ENCODE peak calls at places on chromosomes 13 and 19, in ten cellular contexts. One of them, this sample, is unnamed.

GRCh38 chr13:27481766-27482165 is 31.4 kb upstream of the MTIF3 start:
- DNase-seq in AG20443: peak
- DNase-seq in WTC11: peak
- DNase-seq in neural progenitor cell: peak
- DNase-seq in iPS-NIHi11: peak
- DNase-seq in ascending aorta: no peak
- DNase-seq in activated CD4-positive, alpha-beta T cell treated with anti-CD3 and anti-CD28 coated beads, Interleukin-2, amount 10 ng/mL, durations not matched to agents 7 days and 5 days: peak
- DNase-seq in amygdala: no peak
- DNase-seq in right cardiac atrium: peak
- DNase-seq in fibroblast of mammary gland: peak
- DNase-seq in this sample: peak

GRCh38 chr19:35139618-35139943 is 957 bp downstream of the FXYD1 start:
- DNase-seq in AG20443: no peak
- DNase-seq in WTC11: no peak
- DNase-seq in neural progenitor cell: no peak
- DNase-seq in iPS-NIHi11: no peak
- DNase-seq in ascending aorta: no peak
- DNase-seq in activated CD4-positive, alpha-beta T cell treated with anti-CD3 and anti-CD28 coated beads, Interleukin-2, amount 10 ng/mL, durations not matched to agents 7 days and 5 days: no peak
- DNase-seq in amygdala: no peak
- DNase-seq in right cardiac atrium: no peak
- DNase-seq in fibroblast of mammary gland: no peak
- DNase-seq in this sample: no peak

GRCh38 chr19:18278521-18279265 is 2.7 kb downstream of the JUND start:
- DNase-seq in AG20443: no peak
- DNase-seq in WTC11: no peak
- DNase-seq in neural progenitor cell: no peak
- DNase-seq in iPS-NIHi11: no peak
- DNase-seq in ascending aorta: no peak
- DNase-seq in activated CD4-positive, alpha-beta T cell treated with anti-CD3 and anti-CD28 coated beads, Interleukin-2, amount 10 ng/mL, durations not matched to agents 7 days and 5 days: peak
- DNase-seq in amygdala: no peak
- DNase-seq in right cardiac atrium: peak
- DNase-seq in fibroblast of mammary gland: no peak
- DNase-seq in this sample: peak

GRCh38 chr19:38506723-38507550 is 73.4 kb downstream of the RYR1 start:
- DNase-seq in AG20443: peak
- DNase-seq in WTC11: peak
- DNase-seq in neural progenitor cell: peak
- DNase-seq in iPS-NIHi11: peak
- DNase-seq in ascending aorta: peak
- DNase-seq in activated CD4-positive, alpha-beta T cell treated with anti-CD3 and anti-CD28 coated beads, Interleukin-2, amount 10 ng/mL, durations not matched to agents 7 days and 5 days: peak
- DNase-seq in amygdala: no peak
- DNase-seq in right cardiac atrium: peak
- DNase-seq in fibroblast of mammary gland: peak
- DNase-seq in this sample: peak

GRCh38 chr19:28140201-28140600 is 1072.8 kb downstream of the UQCRFS1 start:
- DNase-seq in AG20443: no peak
- DNase-seq in WTC11: no peak
- DNase-seq in neural progenitor cell: no peak
- DNase-seq in iPS-NIHi11: peak
- DNase-seq in ascending aorta: no peak
- DNase-seq in activated CD4-positive, alpha-beta T cell treated with anti-CD3 and anti-CD28 coated beads, Interleukin-2, amount 10 ng/mL, durations not matched to agents 7 days and 5 days: no peak
- DNase-seq in amygdala: no peak
- DNase-seq in right cardiac atrium: no peak
- DNase-seq in fibroblast of mammary gland: no peak
- DNase-seq in this sample: no peak

GRCh38 chr13:62512194-62513141 is 1096.8 kb upstream of the PCDH20 start:
- DNase-seq in AG20443: peak
- DNase-seq in WTC11: peak
- DNase-seq in neural progenitor cell: peak
- DNase-seq in iPS-NIHi11: peak
- DNase-seq in ascending aorta: no peak
- DNase-seq in activated CD4-positive, alpha-beta T cell treated with anti-CD3 and anti-CD28 coated beads, Interleukin-2, amount 10 ng/mL, durations not matched to agents 7 days and 5 days: peak
- DNase-seq in amygdala: peak
- DNase-seq in right cardiac atrium: peak
- DNase-seq in fibroblast of mammary gland: peak
- DNase-seq in this sample: peak

GRCh38 chr13:87893186-87893585 is 222.0 kb downstream of the SLITRK5 start:
- DNase-seq in AG20443: no peak
- DNase-seq in WTC11: no peak
- DNase-seq in neural progenitor cell: no peak
- DNase-seq in iPS-NIHi11: no peak
- DNase-seq in ascending aorta: no peak
- DNase-seq in activated CD4-positive, alpha-beta T cell treated with anti-CD3 and anti-CD28 coated beads, Interleukin-2, amount 10 ng/mL, durations not matched to agents 7 days and 5 days: no peak
- DNase-seq in amygdala: no peak
- DNase-seq in right cardiac atrium: no peak
- DNase-seq in fibroblast of mammary gland: no peak
- DNase-seq in this sample: no peak

GRCh38 chr13:50149932-50150331 is 134.7 kb downstream of the KCNRG start:
- DNase-seq in AG20443: no peak
- DNase-seq in WTC11: no peak
- DNase-seq in neural progenitor cell: no peak
- DNase-seq in iPS-NIHi11: no peak
- DNase-seq in ascending aorta: no peak
- DNase-seq in activated CD4-positive, alpha-beta T cell treated with anti-CD3 and anti-CD28 coated beads, Interleukin-2, amount 10 ng/mL, durations not matched to agents 7 days and 5 days: no peak
- DNase-seq in amygdala: no peak
- DNase-seq in right cardiac atrium: peak
- DNase-seq in fibroblast of mammary gland: no peak
- DNase-seq in this sample: no peak

GRCh38 chr19:40224342-40225148 is 1.9 kb downstream of the CCNP start:
- DNase-seq in AG20443: no peak
- DNase-seq in WTC11: no peak
- DNase-seq in neural progenitor cell: no peak
- DNase-seq in iPS-NIHi11: no peak
- DNase-seq in ascending aorta: no peak
- DNase-seq in activated CD4-positive, alpha-beta T cell treated with anti-CD3 and anti-CD28 coated beads, Interleukin-2, amount 10 ng/mL, durations not matched to agents 7 days and 5 days: no peak
- DNase-seq in amygdala: no peak
- DNase-seq in right cardiac atrium: no peak
- DNase-seq in fibroblast of mammary gland: no peak
- DNase-seq in this sample: no peak

GRCh38 chr13:111559612-111560423 is 239.4 kb downstream of the TEX29 start:
- DNase-seq in AG20443: no peak
- DNase-seq in WTC11: no peak
- DNase-seq in neural progenitor cell: no peak
- DNase-seq in iPS-NIHi11: no peak
- DNase-seq in ascending aorta: no peak
- DNase-seq in activated CD4-positive, alpha-beta T cell treated with anti-CD3 and anti-CD28 coated beads, Interleukin-2, amount 10 ng/mL, durations not matched to agents 7 days and 5 days: no peak
- DNase-seq in amygdala: no peak
- DNase-seq in right cardiac atrium: no peak
- DNase-seq in fibroblast of mammary gland: no peak
- DNase-seq in this sample: no peak

GRCh38 chr13:77784531-77784930 is 87.0 kb downstream of the SLAIN1 start:
- DNase-seq in AG20443: no peak
- DNase-seq in WTC11: no peak
- DNase-seq in neural progenitor cell: peak
- DNase-seq in iPS-NIHi11: peak
- DNase-seq in ascending aorta: no peak
- DNase-seq in activated CD4-positive, alpha-beta T cell treated with anti-CD3 and anti-CD28 coated beads, Interleukin-2, amount 10 ng/mL, durations not matched to agents 7 days and 5 days: no peak
- DNase-seq in amygdala: no peak
- DNase-seq in right cardiac atrium: no peak
- DNase-seq in fibroblast of mammary gland: no peak
- DNase-seq in this sample: no peak

GRCh38 chr19:33293255-33294057 is 8.9 kb downstream of the CEBPA start:
- DNase-seq in AG20443: peak
- DNase-seq in WTC11: no peak
- DNase-seq in neural progenitor cell: no peak
- DNase-seq in iPS-NIHi11: no peak
- DNase-seq in ascending aorta: no peak
- DNase-seq in activated CD4-positive, alpha-beta T cell treated with anti-CD3 and anti-CD28 coated beads, Interleukin-2, amount 10 ng/mL, durations not matched to agents 7 days and 5 days: no peak
- DNase-seq in amygdala: no peak
- DNase-seq in right cardiac atrium: peak
- DNase-seq in fibroblast of mammary gland: peak
- DNase-seq in this sample: no peak

GRCh38 chr13:93004919-93005318 is 221.7 kb upstream of the GPC6 start:
- DNase-seq in AG20443: no peak
- DNase-seq in WTC11: peak
- DNase-seq in neural progenitor cell: peak
- DNase-seq in iPS-NIHi11: peak
- DNase-seq in ascending aorta: no peak
- DNase-seq in activated CD4-positive, alpha-beta T cell treated with anti-CD3 and anti-CD28 coated beads, Interleukin-2, amount 10 ng/mL, durations not matched to agents 7 days and 5 days: no peak
- DNase-seq in amygdala: no peak
- DNase-seq in right cardiac atrium: no peak
- DNase-seq in fibroblast of mammary gland: peak
- DNase-seq in this sample: no peak

GRCh38 chr19:10776900-10777650 is 58.9 kb downstream of the TMED1 start:
- DNase-seq in AG20443: no peak
- DNase-seq in WTC11: no peak
- DNase-seq in neural progenitor cell: no peak
- DNase-seq in iPS-NIHi11: no peak
- DNase-seq in ascending aorta: no peak
- DNase-seq in activated CD4-positive, alpha-beta T cell treated with anti-CD3 and anti-CD28 coated beads, Interleukin-2, amount 10 ng/mL, durations not matched to agents 7 days and 5 days: no peak
- DNase-seq in amygdala: no peak
- DNase-seq in right cardiac atrium: no peak
- DNase-seq in fibroblast of mammary gland: no peak
- DNase-seq in this sample: no peak

GRCh38 chr19:13987101-13987890 is 18.8 kb downstream of the RFX1 start:
- DNase-seq in AG20443: no peak
- DNase-seq in WTC11: no peak
- DNase-seq in neural progenitor cell: no peak
- DNase-seq in iPS-NIHi11: no peak
- DNase-seq in ascending aorta: no peak
- DNase-seq in activated CD4-positive, alpha-beta T cell treated with anti-CD3 and anti-CD28 coated beads, Interleukin-2, amount 10 ng/mL, durations not matched to agents 7 days and 5 days: no peak
- DNase-seq in amygdala: no peak
- DNase-seq in right cardiac atrium: peak
- DNase-seq in fibroblast of mammary gland: no peak
- DNase-seq in this sample: no peak

This sample was measured in T-helper 2 cell treated with Interferon-gamma antibody and Interleukin-4, amounts not matched to agents 5 μg/mL and 100 μg/mL, for 36 hours.